ENCODE peak calls at places on chromosomes 1 and 21, in seven cellular contexts. W, I, F, G, P, N and H are unnamed samples.

GRCh38 chr1:221994274-221994698 is 252.4 kb upstream of the DUSP10 start:
- DNase-seq in W (no peak), I (no peak), F (no peak), G (no peak), P (peak; percentile 85), N (no peak), H (no peak)

GRCh38 chr1:3351300-3352083 is 103.0 kb upstream of the ARHGEF16 start:
- DNase-seq in W (no peak), I (no peak), F (no peak), G (no peak), P (no peak), N (no peak), H (no peak)

GRCh38 chr1:57536749-57537423 is 113.0 kb upstream of the DAB1 start:
- DNase-seq in W (no peak), I (no peak), F (no peak), G (no peak), P (no peak), N (no peak), H (no peak)

GRCh38 chr1:226605573-226605950 is 57.0 kb downstream of the STUM start:
- DNase-seq in W (no peak), I (peak; percentile 51), F (no peak), G (no peak), P (no peak), N (no peak), H (peak; percentile 52)

GRCh38 chr1:210882414-210883221 is 251.3 kb downstream of the KCNH1 start:
- DNase-seq in W (no peak), I (no peak), F (no peak), G (no peak), P (peak; percentile 21), N (no peak), H (no peak)

GRCh38 chr1:168422203-168422848 is 121.5 kb downstream of the XCL2 start:
- DNase-seq in W (no peak), I (no peak), F (no peak), G (no peak), P (no peak), N (no peak), H (no peak)

GRCh38 chr1:145953861-145954260 is 4.0 kb downstream of the LIX1L start:
- DNase-seq in W (no peak), I (no peak), F (no peak), G (no peak), P (no peak), N (no peak), H (no peak)

GRCh38 chr1:28248273-28249012 is 10.9 kb upstream of the SESN2 start:
- DNase-seq in W (peak; percentile 85), I (peak; percentile 91), F (peak; percentile 69), G (peak; percentile 88), P (peak; percentile 80), N (peak; percentile 62), H (peak; percentile 83)

GRCh38 chr1:93905051-93905450 is 4.2 kb downstream of the GCLM start:
- DNase-seq in W (no peak), I (no peak), F (no peak), G (no peak), P (peak; percentile 39), N (no peak), H (no peak)

GRCh38 chr1:176617881-176618280 is 154.9 kb downstream of the PAPPA2 start:
- DNase-seq in W (no peak), I (no peak), F (no peak), G (no peak), P (no peak), N (no peak), H (no peak)

GRCh38 chr1:12501661-12502060 is 116.3 kb downstream of the DHRS3 start:
- DNase-seq in W (no peak), I (no peak), F (no peak), G (no peak), P (peak; percentile 86), N (no peak), H (no peak)

GRCh38 chr1:153792631-153793041 is 17.4 kb downstream of the SLC27A3 start:
- DNase-seq in W (no peak), I (peak; percentile 78), F (no peak), G (no peak), P (no peak), N (no peak), H (peak; percentile 72)

GRCh38 chr1:90400121-90400520 is 317.0 kb downstream of the BARHL2 start:
- DNase-seq in W (no peak), I (no peak), F (no peak), G (no peak), P (peak; percentile 34), N (no peak), H (no peak)

GRCh38 chr1:215523128-215523861 is 43.8 kb upstream of the KCTD3 start:
- DNase-seq in W (no peak), I (no peak), F (no peak), G (no peak), P (peak; percentile 52), N (no peak), H (no peak)

GRCh38 chr1:94816030-94816429 is 4.1 kb upstream of the SLC44A3 start:
- DNase-seq in W (no peak), I (no peak), F (no peak), G (no peak), P (no peak), N (no peak), H (no peak)

GRCh38 chr21:38492002-38492401 is 6.3 kb downstream of the ERG start:
- DNase-seq in W (no peak), I (no peak), F (no peak), G (no peak), P (no peak), N (no peak), H (no peak)
- H3K27ac ChIP-seq in W (no peak overlapping the region), I (peak overlapping the region; percentile 85), F (no peak overlapping the region), G (no peak overlapping the region), P (no peak overlapping the region), N (no peak overlapping the region), H (no peak overlapping the region)

GRCh38 chr1:5423109-5423508 is 569.1 kb downstream of the NPHP4 start:
- DNase-seq in W (peak; percentile 10), I (peak; percentile 79), F (peak; percentile 89), G (peak; percentile 11), P (no peak), N (no peak), H (no peak)
- H3K9me3 ChIP-seq in W (no peaks in the 10 kb centered on the region), I (no peaks in the 10 kb centered on the region), F (no peaks in the 10 kb centered on the region), G (no peaks in the 10 kb centered on the region), P (peaks cover 44% of the 10 kb centered on the region), N (no peaks in the 10 kb centered on the region), H (no peaks in the 10 kb centered on the region)

GRCh38 chr1:155485222-155485621 is 77.4 kb downstream of the ASH1L start:
- DNase-seq in W (no peak), I (no peak), F (no peak), G (no peak), P (no peak), N (no peak), H (no peak)
- H3K27ac ChIP-seq in W (no peak overlapping the region), I (no peak overlapping the region), F (no peak overlapping the region), G (no peak overlapping the region), P (no peak overlapping the region), N (no peak overlapping the region), H (no peak overlapping the region)

GRCh38 chr1:118692143-118692542 is 296.0 kb downstream of the TBX15 start:
- DNase-seq in W (no peak), I (no peak), F (no peak), G (no peak), P (no peak), N (no peak), H (no peak)

GRCh38 chr1:118688891-118689290 is 299.3 kb downstream of the TBX15 start:
- DNase-seq in W (no peak), I (no peak), F (no peak), G (no peak), P (no peak), N (no peak), H (no peak)
- H3K9me3 ChIP-seq in W (no peaks in the 10 kb centered on the region), I (no peaks in the 10 kb centered on the region), F (no peaks in the 10 kb centered on the region), G (no peaks in the 10 kb centered on the region), P (no peaks in the 10 kb centered on the region), N (no peaks in the 10 kb centered on the region), H (no peaks in the 10 kb centered on the region)

DNA sequence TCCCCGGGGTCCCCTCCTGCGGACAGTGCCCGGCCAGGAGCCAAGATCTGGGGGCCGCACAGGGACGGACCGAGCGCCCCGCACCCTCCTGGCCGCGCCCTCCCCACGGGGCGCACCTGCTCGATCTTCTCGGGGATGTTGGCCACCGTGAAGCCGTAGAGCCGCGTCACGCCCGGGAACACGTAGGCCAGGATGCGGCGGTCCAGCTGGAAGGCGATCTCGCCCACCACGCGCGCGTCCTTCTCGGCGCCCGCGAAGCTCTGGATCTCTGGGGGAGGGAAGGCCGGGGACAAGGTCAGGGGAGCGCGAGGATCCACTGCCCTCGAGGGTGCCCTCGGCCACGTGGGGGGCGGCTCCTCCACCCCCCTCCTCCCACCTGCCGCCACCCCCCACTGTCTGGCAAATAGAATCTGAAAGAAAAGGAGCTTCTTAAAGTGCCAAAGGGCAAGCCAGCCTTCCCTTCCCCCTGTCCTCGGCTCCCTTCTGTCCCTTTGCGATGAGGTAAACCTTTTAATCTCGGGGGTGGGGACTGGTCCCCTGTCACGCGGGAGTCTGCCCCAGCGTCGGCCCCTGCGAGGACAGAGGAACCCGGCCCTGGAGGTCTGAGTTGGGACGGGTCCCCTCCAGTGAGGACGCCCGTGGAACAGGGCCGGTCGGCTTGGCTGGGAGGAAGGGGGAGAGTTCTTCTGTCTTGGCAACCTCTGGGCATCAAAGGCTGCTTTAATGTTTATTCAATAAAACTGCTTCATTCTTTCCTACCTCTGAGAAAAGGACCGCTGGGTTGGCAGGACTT is 6.6 kb upstream of the FTCD start:
- DNase-seq in W (no peak), I (no peak), F (peak; percentile 22), G (no peak), P (no peak), N (no peak), H (peak; percentile 69)
- H3K27ac ChIP-seq in W (no peak overlapping the region), I (no peak overlapping the region), F (no peak overlapping the region), G (no peak overlapping the region), P (no peak overlapping the region), N (no peak overlapping the region), H (no peak overlapping the region)